ENCODE peak calls at places on chromosome 15, in four cellular contexts. U is AG04449, J is foreskin fibroblast, A is IMR-90. Y is an unnamed sample.
A peak's percentile ranks its signal among the peaks of the same experiment; 100 is the strongest.

GRCh38 chr15:74179101-74179841 is 5.8 kb downstream of the ISLR start:
- DNase-seq in A (peak; percentile 86), J (peak; percentile 95), U (peak; percentile 52), Y (peak; percentile 99)

GRCh38 chr15:57861805-57862586 is 155.5 kb downstream of the POLR2M start:
- DNase-seq in U (peak; percentile 14), A (peak; percentile 64), J (peak; percentile 83), Y (peak; percentile 90)

GRCh38 chr15:41893422-41894250 is at the start of gene SPTBN5:
- DNase-seq in A (no peak), U (no peak), J (no peak), Y (no peak)

GRCh38 chr15:94080989-94081605 is 150.3 kb upstream of the MCTP2 start:
- DNase-seq in U (no peak), J (no peak), A (no peak), Y (no peak)

GRCh38 chr15:83210619-83211018 is 3.0 kb upstream of the HDGFL3 start:
- DNase-seq in A (no peak), U (peak; percentile 17), J (peak; percentile 60), Y (peak; percentile 43)

GRCh38 chr15:40339621-40339945 is 1.2 kb downstream of the CCDC9B start:
- DNase-seq in J (no peak), U (no peak), A (no peak), Y (no peak)

GRCh38 chr15:97745481-97746071 is 214.9 kb upstream of the ARRDC4 start:
- DNase-seq in U (no peak), J (no peak), A (no peak), Y (no peak)

GRCh38 chr15:28021281-28022039 is 77.7 kb downstream of the OCA2 start:
- DNase-seq in J (no peak), U (peak; percentile 51), A (peak; percentile 48), Y (peak; percentile 96)

GRCh38 chr15:29135266-29135665 is 134.4 kb downstream of the NSMCE3 start:
- DNase-seq in A (peak; percentile 13), U (no peak), J (peak; percentile 62), Y (no peak)

GRCh38 chr15:57256941-57257340 is 119.4 kb upstream of the CGNL1 start:
- DNase-seq in U (no peak), A (no peak), J (no peak), Y (no peak)

GRCh38 chr15:81297147-81297572 is 26.8 kb downstream of the STARD5 start:
- DNase-seq in J (no peak), A (peak; percentile 24), U (no peak), Y (no peak)

GRCh38 chr15:81001180-81002003 is 669 bp downstream of the TLNRD1 start:
- DNase-seq in U (no peak), J (peak; percentile 47), A (peak; percentile 35), Y (peak; percentile 50)

GRCh38 chr15:62775932-62776331 is 266.6 kb upstream of the TPM1 start:
- DNase-seq in U (no peak), A (no peak), J (no peak), Y (no peak)

GRCh38 chr15:73142802-73143762 is 90.8 kb downstream of the NEO1 start:
- DNase-seq in J (no peak), A (no peak), U (no peak), Y (no peak)

GRCh38 chr15:87582169-87582568 is 674.4 kb downstream of the NTRK3 start:
- DNase-seq in U (no peak), A (no peak), J (no peak), Y (no peak)

DNA sequence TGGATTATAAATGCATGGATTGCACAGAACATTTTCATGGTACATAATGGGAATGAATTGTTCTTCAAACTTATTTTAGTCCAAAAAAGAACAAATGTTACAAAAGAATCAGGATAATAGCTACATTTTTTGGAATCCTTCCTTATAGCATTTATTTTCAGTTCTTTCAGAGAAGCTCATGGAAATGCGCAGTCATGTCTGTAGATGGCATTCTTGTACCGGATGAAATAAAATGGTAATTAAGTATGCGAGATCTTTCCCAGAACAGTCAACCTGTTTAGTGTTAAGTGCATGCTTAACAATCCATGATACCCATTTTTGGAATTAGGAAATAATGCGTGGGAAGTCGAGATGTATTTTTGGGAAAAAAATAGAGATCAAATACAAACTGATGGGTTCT is 38.2 kb upstream of the GOLGA8B start:
- DNase-seq in A (peak; percentile 58), J (peak; percentile 26), U (no peak), Y (peak; percentile 42)
- H3K4me3 ChIP-seq in A (no peak overlapping the region), J (no peak overlapping the region), U (no peak overlapping the region), Y (no peak overlapping the region)

DNA sequence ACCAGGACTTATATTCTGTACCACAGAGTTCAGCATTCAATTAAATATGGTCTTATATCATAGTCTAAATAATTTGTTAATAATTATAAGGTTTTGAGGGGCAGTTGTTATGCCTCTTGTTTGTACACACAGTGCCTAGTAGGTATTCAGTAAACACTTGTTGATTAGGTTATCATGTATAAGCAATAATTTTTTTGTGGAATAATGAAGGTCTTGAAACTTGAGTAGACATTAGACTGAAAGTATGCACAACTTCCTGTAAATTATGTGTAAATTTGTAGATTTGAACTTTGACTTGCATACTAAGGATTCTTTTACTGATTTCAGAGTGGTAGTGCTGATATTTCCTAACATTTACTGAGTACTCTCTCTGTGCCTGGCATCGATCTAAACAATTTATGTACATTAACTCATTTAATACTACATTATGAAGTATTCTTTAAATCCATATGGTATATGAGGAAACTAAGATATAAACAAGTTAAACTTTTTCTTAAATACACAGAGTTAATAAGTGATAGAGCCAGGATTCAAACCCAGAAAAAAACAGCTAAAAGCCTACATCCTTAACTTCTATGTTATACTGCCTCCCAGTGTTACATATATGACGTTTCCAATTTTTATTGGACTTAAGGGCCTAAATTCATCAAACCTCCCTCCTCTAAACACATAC is 65.1 kb downstream of the GLCE start:
- DNase-seq in J (peak; percentile 9), U (peak; percentile 10), A (peak; percentile 67), Y (peak; percentile 58)
- TF ChIP-seq CTCF in J (peak; percentile 11), U (no peak), A (peak; percentile 70), Y (peak; percentile 22)

DNA sequence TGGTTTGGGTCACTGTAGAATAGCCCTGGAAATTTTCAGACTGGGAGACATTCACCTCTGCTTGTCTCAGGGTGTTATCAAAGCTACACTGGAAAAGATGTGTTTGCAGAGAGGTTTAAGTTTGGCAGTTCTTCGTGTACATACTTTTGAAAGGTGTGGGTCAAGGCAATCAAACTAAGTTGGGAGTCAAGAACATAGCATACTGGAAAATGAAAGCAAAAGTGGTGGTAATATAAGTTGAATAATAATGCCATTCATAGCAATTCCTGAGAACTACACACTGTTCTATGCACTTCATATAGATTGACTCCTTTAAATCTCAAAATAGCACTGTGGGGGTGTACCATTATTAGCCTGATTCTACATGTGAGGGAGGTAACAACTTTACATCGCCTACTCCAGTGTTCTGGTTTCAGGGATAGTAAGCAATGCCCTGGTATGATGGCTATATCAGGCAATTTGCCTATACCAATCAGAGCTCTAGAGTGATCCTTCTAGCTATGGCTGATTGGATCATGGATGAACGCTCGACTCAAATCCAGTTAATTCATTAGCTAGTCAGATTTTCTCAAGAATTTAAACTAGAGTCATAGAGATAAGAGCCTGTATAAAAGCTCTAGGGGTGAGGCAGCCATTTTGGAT is 44.6 kb upstream of the RASGRP1 start:
- DNase-seq in A (no peak), J (no peak), U (no peak), Y (no peak)
- H3K4me3 ChIP-seq in A (no peak overlapping the region), J (no peak overlapping the region), U (no peak overlapping the region), Y (no peak overlapping the region)

GRCh38 chr15:23039151-23039916 is at the start of gene TUBGCP5:
- DNase-seq in A (peak; percentile 98), U (peak; percentile 74), J (peak; percentile 99), Y (peak; percentile 98)
- TF ChIP-seq CTCF in A (peak; percentile 28), U (peak; percentile 41), J (no peak), Y (peak; percentile 42)

DNA sequence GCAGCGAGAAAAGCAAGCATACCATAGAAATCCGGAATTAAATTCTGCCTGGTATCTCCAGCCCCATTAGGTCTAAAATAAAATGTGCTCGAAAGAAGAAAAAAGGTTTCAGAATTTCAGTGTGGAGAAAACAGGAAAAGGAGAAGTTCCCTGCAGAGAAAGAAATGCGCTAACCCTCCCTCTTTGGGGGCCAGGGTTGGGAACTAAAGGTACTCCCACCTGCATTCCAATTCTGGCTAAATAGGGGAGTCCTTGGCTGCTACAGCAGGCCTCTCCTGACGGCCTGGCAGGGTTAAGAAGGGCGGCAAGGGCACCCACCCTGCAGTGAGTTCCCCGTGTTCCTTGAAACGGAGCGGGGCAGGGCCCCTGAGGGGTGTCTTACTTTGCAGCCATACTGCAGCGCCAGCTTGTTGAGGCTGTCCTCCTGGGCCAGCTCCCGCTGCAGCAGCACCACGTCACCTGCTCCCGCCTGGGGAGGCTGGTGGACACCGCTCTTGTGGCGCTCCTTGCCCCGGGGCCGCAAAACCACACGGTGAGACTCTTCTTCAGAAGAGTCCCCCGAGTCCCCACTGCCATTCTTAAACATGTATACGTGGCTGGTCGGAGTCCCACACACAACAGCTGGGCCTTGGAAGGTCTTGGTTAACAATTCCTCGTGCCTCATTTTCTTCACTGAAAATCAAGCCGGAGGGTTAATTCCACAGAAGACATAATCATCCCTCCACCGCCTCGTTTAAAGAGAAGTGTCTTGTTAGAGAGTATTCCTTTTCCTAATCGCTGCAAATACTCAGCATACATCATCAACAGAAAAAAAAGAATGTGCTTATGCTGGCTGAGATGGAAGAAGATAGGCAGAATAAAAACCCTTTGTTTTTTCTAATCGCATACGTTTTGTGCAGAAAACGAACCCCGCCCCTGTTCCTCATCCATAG is 1.6 kb downstream of the LYSMD4 start:
- DNase-seq in A (no peak), U (no peak), J (no peak), Y (no peak)
- H3K4me3 ChIP-seq in A (peak overlapping the region; percentile 90), U (peak overlapping the region; percentile 75), J (peak overlapping the region; percentile 79), Y (peak overlapping the region; percentile 72)

DNA sequence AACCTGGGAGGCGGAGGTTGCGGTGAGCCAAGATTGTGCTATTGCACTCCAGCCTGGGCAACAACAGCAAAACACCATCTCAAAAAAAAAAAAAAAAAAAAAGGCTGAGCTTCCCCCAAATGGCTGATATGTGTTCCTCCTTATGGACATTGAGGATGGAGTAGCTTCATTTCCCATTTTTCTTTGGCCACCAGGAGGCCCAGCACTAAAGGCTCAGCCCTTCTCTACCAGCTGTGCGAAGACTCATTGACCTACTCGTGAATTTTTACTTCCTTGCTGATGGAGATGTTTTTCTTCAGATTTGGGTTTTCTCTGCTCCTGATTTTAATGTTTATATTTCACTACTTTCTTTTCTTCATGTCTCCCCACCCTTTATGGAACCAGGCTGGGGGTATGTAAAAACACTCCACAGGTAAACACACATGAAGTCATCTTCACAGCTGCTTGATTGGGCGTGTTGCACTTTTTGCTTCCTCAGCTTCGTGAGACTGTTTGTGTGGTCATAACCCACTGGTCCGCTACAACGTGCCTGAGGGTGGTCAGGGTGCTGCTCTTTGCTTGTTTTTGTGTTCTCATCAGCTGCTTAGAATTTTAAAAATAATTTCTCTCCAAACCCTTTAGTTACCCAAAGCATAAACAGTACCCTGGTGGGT is 13.5 kb downstream of the SEMA4B start:
- DNase-seq in U (no peak), A (no peak), J (no peak), Y (no peak)
- TF ChIP-seq CTCF in U (peak; percentile 22), A (no peak), J (peak; percentile 31), Y (peak; percentile 46)

Y was measured in astrocyte of the spinal cord.